ENCODE peak calls at places on chromosomes 3 and 15, in nine cellular contexts. H, R, J, B, K, S, F, I and U are unnamed samples.

GRCh38 chr3:94460914-94461313 is 398.1 kb downstream of the NSUN3 start:
- DNase-seq in B (no peak), H (no peak), S (no peak), J (no peak), I (no peak), K (no peak), F (no peak), R (no peak), U (no peak)

GRCh38 chr15:70323111-70323851 is 225.6 kb upstream of the TLE3 start:
- DNase-seq in S (peak; percentile 88), B (peak; percentile 51), R (peak; percentile 87), I (no peak), H (no peak), F (no peak), K (peak; percentile 54), J (no peak), U (no peak)

GRCh38 chr3:107689355-107689754 is 166.6 kb downstream of the BBX start:
- DNase-seq in I (no peak), H (no peak), R (no peak), S (no peak), K (no peak), J (no peak), B (no peak), F (no peak), U (no peak)

GRCh38 chr15:73982251-73982962 is 9.7 kb downstream of the STOML1 start:
- DNase-seq in I (peak; percentile 77), H (no peak), F (no peak), B (peak; percentile 75), J (peak; percentile 69), K (peak; percentile 82), S (peak; percentile 72), R (peak; percentile 96), U (peak; percentile 37)

GRCh38 chr15:28948036-28948435 is 62.3 kb downstream of the APBA2 start:
- DNase-seq in R (no peak), H (no peak), J (no peak), B (no peak), I (no peak), S (no peak), K (no peak), F (no peak), U (no peak)

GRCh38 chr15:68789921-68790575 is 30.6 kb downstream of the ANP32A start:
- DNase-seq in S (peak; percentile 60), B (no peak), F (no peak), K (peak; percentile 64), J (no peak), R (no peak), H (peak; percentile 33), I (no peak), U (no peak)

GRCh38 chr15:90223441-90224165 is 10.1 kb downstream of the CIB1 start:
- DNase-seq in I (no peak), J (no peak), H (no peak), K (no peak), B (no peak), S (no peak), R (no peak), F (no peak), U (no peak)

GRCh38 chr3:13474021-13474420 is 6.1 kb upstream of the HDAC11 start:
- DNase-seq in R (no peak), F (no peak), H (no peak), I (no peak), J (no peak), B (no peak), S (no peak), K (no peak), U (no peak)

GRCh38 chr3:196662033-196662432 is 22.5 kb downstream of the NRROS start:
- DNase-seq in R (no peak), K (no peak), B (no peak), F (no peak), S (no peak), J (no peak), I (peak; percentile 20), H (no peak), U (no peak)

GRCh38 chr3:16205156-16205870 is 30.8 kb downstream of the GALNT15 start:
- DNase-seq in F (no peak), H (no peak), I (no peak), K (no peak), J (peak; percentile 69), B (no peak), R (no peak), S (no peak), U (no peak)

DNA sequence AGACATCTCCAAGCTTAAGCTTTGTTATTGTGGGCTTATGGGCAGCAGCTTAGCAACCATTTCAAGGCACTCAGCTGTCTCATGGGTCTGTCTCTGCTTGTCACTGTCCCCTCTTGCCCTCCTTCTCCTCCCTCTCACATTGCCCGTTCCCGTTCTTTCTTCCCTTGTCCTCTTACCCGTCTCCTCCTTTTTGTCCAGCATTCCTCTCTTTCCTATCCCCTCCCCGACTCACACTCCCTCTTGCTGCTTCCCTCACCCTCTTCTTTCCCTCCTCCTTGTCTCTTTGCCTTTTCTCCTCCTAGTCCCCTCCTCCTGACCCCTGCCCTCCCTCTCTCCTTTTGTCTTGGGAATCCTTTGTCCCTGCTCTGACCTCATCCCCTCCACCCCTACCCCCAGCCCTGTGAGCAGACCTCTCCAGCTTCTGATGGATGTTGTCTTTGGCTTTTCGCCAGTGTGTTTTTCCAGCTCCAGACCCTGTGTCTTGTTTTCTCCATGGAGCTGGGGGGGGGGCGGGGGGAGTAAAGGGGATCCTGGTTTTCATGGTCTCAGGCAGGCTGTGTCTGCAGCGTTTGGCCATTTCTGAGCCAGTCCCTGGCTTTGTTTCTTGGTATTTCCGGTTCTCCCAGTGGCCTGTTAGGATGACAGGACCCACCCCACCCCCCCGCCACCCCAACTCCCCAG is 47.9 kb upstream of the TRAK1 start:
- DNase-seq in R (no peak), J (no peak), K (peak; percentile 71), H (no peak), S (no peak), F (no peak), I (no peak), B (no peak), U (no peak)
- TF ChIP-seq CTCF in R (no peak), J (no peak), K (no peak), H (no peak), S (no peak), F (no peak), I (no peak), B (no peak), U (no peak)

DNA sequence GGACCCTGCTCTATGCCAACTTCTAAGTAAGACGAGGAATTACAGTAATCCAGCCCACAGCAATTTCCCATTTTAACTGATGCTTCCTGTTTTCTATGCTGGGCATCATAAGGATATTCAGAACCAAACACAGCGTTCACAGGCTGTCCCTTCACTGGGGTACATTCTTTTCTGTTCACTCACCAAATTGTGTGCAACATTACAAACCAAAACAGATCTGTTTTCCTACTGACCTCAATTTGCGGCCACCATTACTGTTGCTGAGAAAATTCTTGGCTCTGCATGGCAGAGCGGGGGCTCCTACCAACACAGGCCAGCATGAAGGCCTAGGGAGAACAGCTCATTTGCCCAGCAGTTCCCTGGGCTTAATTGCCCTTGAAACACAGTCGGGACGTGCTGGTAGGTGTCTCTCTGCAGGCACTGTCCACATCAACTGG is 76.5 kb downstream of the MYO1E start:
- DNase-seq in H (no peak), F (no peak), J (peak; percentile 83), K (no peak), S (peak; percentile 55), R (no peak), B (no peak), I (no peak), U (no peak)
- H3K4me3 ChIP-seq in H (no peak overlapping the region), F (no peak overlapping the region), J (no peak overlapping the region), K (no peak overlapping the region), S (no peak overlapping the region), R (no peak overlapping the region), B (no peak overlapping the region), I (no peak overlapping the region), U (no peak overlapping the region)

GRCh38 chr3:153052096-153052460 is 109.9 kb upstream of the RAP2B start:
- DNase-seq in B (peak; percentile 27), R (no peak), K (peak; percentile 74), H (no peak), J (peak; percentile 74), S (peak; percentile 36), I (no peak), F (no peak), U (peak; percentile 68)
- TF ChIP-seq CTCF in B (no peak), R (no peak), K (no peak), H (no peak), J (no peak), S (no peak), I (no peak), F (no peak), U (no peak)

DNA sequence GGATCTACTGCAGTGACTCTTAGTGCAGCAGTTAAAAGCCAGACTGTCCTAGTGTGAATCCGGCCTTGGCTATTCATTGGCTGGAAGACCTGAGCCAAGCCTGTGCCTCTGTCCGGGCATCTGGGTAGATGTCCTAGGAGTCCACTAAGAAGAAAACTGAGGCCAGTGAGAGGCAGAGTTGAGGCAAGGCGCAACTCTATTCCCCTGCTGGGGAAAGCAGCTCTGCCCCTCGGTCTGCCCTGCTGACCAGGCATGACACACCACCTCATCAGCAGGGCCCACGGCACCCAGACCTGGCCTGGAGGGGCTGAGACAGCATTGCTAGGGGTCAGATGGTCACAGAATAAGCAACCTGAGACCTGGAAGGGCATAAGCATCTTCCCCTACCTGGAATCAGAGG is 46.7 kb upstream of the ABHD2 start:
- DNase-seq in J (no peak), S (no peak), R (no peak), H (no peak), K (no peak), I (no peak), F (no peak), B (no peak), U (no peak)
- H3K4me3 ChIP-seq in J (no peak overlapping the region), S (no peak overlapping the region), R (no peak overlapping the region), H (no peak overlapping the region), K (no peak overlapping the region), I (no peak overlapping the region), F (no peak overlapping the region), B (no peak overlapping the region), U (no peak overlapping the region)

GRCh38 chr3:50174947-50175524 is 16.4 kb upstream of the GNAT1 start:
- DNase-seq in K (no peak), B (no peak), I (no peak), J (no peak), H (no peak), S (no peak), F (no peak), R (peak; percentile 74), U (no peak)
- TF ChIP-seq CTCF in K (no peak), B (no peak), I (no peak), J (no peak), H (no peak), S (no peak), F (no peak), R (no peak), U (no peak)